ENCODE peak calls at places on chromosomes 7 and 10, in six cellular contexts. One of them, this sample, is unnamed.

GRCh38 chr10:43942096-43942885 is 293.6 kb upstream of the ZNF32 start:
- DNase-seq in NCI-H1436: no peak
- DNase-seq in thoracic aorta: no peak
- DNase-seq in GM20000: no peak
- DNase-seq in hippocampal formation: no peak
- DNase-seq in activated CD4-positive, CD25-positive, alpha-beta regulatory T cell: no peak
- DNase-seq in this sample: no peak

GRCh38 chr7:135143874-135144668 is 3.8 kb upstream of the TMEM140 start:
- DNase-seq in NCI-H1436: no peak
- DNase-seq in thoracic aorta: no peak
- DNase-seq in GM20000: no peak
- DNase-seq in hippocampal formation: no peak
- DNase-seq in activated CD4-positive, CD25-positive, alpha-beta regulatory T cell: no peak
- DNase-seq in this sample: no peak

GRCh38 chr10:29925771-29926345 is 133.5 kb downstream of the JCAD start:
- DNase-seq in NCI-H1436: no peak
- DNase-seq in thoracic aorta: no peak
- DNase-seq in GM20000: no peak
- DNase-seq in hippocampal formation: no peak
- DNase-seq in activated CD4-positive, CD25-positive, alpha-beta regulatory T cell: no peak
- DNase-seq in this sample: no peak

GRCh38 chr7:39228946-39229345 is 251.2 kb downstream of the POU6F2 start:
- DNase-seq in NCI-H1436: no peak
- DNase-seq in thoracic aorta: no peak
- DNase-seq in GM20000: no peak
- DNase-seq in hippocampal formation: no peak
- DNase-seq in activated CD4-positive, CD25-positive, alpha-beta regulatory T cell: no peak
- DNase-seq in this sample: no peak

GRCh38 chr10:59621771-59622170 is 87.9 kb downstream of the SLC16A9 start:
- DNase-seq in NCI-H1436: no peak
- DNase-seq in thoracic aorta: no peak
- DNase-seq in GM20000: no peak
- DNase-seq in hippocampal formation: no peak
- DNase-seq in activated CD4-positive, CD25-positive, alpha-beta regulatory T cell: no peak
- DNase-seq in this sample: no peak

GRCh38 chr10:108104697-108105096 is 940.2 kb upstream of the SORCS1 start:
- DNase-seq in NCI-H1436: no peak
- DNase-seq in thoracic aorta: no peak
- DNase-seq in GM20000: no peak
- DNase-seq in hippocampal formation: no peak
- DNase-seq in activated CD4-positive, CD25-positive, alpha-beta regulatory T cell: no peak
- DNase-seq in this sample: no peak

GRCh38 chr10:2866569-2866968 is 200.8 kb upstream of the PFKP start:
- DNase-seq in NCI-H1436: no peak
- DNase-seq in thoracic aorta: no peak
- DNase-seq in GM20000: no peak
- DNase-seq in hippocampal formation: no peak
- DNase-seq in activated CD4-positive, CD25-positive, alpha-beta regulatory T cell: no peak
- DNase-seq in this sample: no peak

GRCh38 chr7:57215423-57215822 is 83.2 kb upstream of the ZNF479 start:
- DNase-seq in NCI-H1436: no peak
- DNase-seq in thoracic aorta: no peak
- DNase-seq in GM20000: no peak
- DNase-seq in hippocampal formation: no peak
- DNase-seq in activated CD4-positive, CD25-positive, alpha-beta regulatory T cell: no peak
- DNase-seq in this sample: no peak

GRCh38 chr10:104642311-104643022 is 1.4 kb downstream of the SORCS3 start:
- DNase-seq in NCI-H1436: no peak
- DNase-seq in thoracic aorta: no peak
- DNase-seq in GM20000: peak; percentile 32
- DNase-seq in hippocampal formation: peak; percentile 62
- DNase-seq in activated CD4-positive, CD25-positive, alpha-beta regulatory T cell: no peak
- DNase-seq in this sample: peak; percentile 11

GRCh38 chr7:108824840-108825540 is 255.3 kb downstream of the DNAJB9 start:
- DNase-seq in NCI-H1436: no peak
- DNase-seq in thoracic aorta: no peak
- DNase-seq in GM20000: no peak
- DNase-seq in hippocampal formation: no peak
- DNase-seq in activated CD4-positive, CD25-positive, alpha-beta regulatory T cell: no peak
- DNase-seq in this sample: no peak

GRCh38 chr7:95871078-95871848 is 98.9 kb downstream of the DYNC1I1 start:
- DNase-seq in NCI-H1436: peak; percentile 59
- DNase-seq in thoracic aorta: no peak
- DNase-seq in GM20000: peak; percentile 43
- DNase-seq in hippocampal formation: peak; percentile 3
- DNase-seq in activated CD4-positive, CD25-positive, alpha-beta regulatory T cell: no peak
- DNase-seq in this sample: peak; percentile 3

GRCh38 chr10:97090644-97091043 is 95.1 kb downstream of the SLIT1 start:
- DNase-seq in NCI-H1436: no peak
- DNase-seq in thoracic aorta: no peak
- DNase-seq in GM20000: no peak
- DNase-seq in hippocampal formation: no peak
- DNase-seq in activated CD4-positive, CD25-positive, alpha-beta regulatory T cell: no peak
- DNase-seq in this sample: no peak